ENCODE peak calls at places on chromosome 9, in eight cellular contexts. One of them, this sample, is unnamed.

GRCh38 chr9:107269254-107269653 is 13.8 kb upstream of the RAD23B start:
- DNase-seq in suprapubic skin: no peak
- DNase-seq in AG04450: no peak
- DNase-seq in upper lobe of left lung: no peak
- DNase-seq in iPS DF 6.9: no peak
- DNase-seq in brain microvascular endothelial cell: no peak
- DNase-seq in SJSA1: no peak
- DNase-seq in IMR-90: no peak
- DNase-seq in this sample: no peak

GRCh38 chr9:72856985-72857631 is 95.7 kb downstream of the ALDH1A1 start:
- DNase-seq in AG04450: peak
- DNase-seq in suprapubic skin: no peak
- DNase-seq in brain microvascular endothelial cell: peak
- DNase-seq in upper lobe of left lung: no peak
- DNase-seq in IMR-90: peak
- DNase-seq in SJSA1: no peak
- DNase-seq in iPS DF 6.9: peak
- DNase-seq in this sample: peak

GRCh38 chr9:87630846-87631245 is 95.1 kb upstream of the CTSL start:
- DNase-seq in SJSA1: no peak
- DNase-seq in suprapubic skin: no peak
- DNase-seq in brain microvascular endothelial cell: no peak
- DNase-seq in AG04450: no peak
- DNase-seq in IMR-90: no peak
- DNase-seq in upper lobe of left lung: no peak
- DNase-seq in iPS DF 6.9: no peak
- DNase-seq in this sample: no peak

GRCh38 chr9:88651682-88652633 is 117.0 kb downstream of the NXNL2 start:
- DNase-seq in iPS DF 6.9: no peak
- DNase-seq in SJSA1: peak
- DNase-seq in brain microvascular endothelial cell: peak
- DNase-seq in AG04450: peak
- DNase-seq in suprapubic skin: peak
- DNase-seq in IMR-90: peak
- DNase-seq in upper lobe of left lung: no peak
- DNase-seq in this sample: no peak

GRCh38 chr9:90815183-90815943 is 13.7 kb downstream of the SYK start:
- DNase-seq in SJSA1: no peak
- DNase-seq in upper lobe of left lung: no peak
- DNase-seq in iPS DF 6.9: no peak
- DNase-seq in brain microvascular endothelial cell: no peak
- DNase-seq in AG04450: no peak
- DNase-seq in IMR-90: peak
- DNase-seq in suprapubic skin: no peak
- DNase-seq in this sample: peak

GRCh38 chr9:79120533-79121315 is 451.0 kb upstream of the TLE4 start:
- DNase-seq in IMR-90: peak
- DNase-seq in suprapubic skin: no peak
- DNase-seq in SJSA1: no peak
- DNase-seq in iPS DF 6.9: no peak
- DNase-seq in upper lobe of left lung: no peak
- DNase-seq in brain microvascular endothelial cell: no peak
- DNase-seq in AG04450: no peak
- DNase-seq in this sample: no peak

GRCh38 chr9:38183994-38184568 is 115.1 kb upstream of the SHB start:
- DNase-seq in upper lobe of left lung: no peak
- DNase-seq in SJSA1: no peak
- DNase-seq in brain microvascular endothelial cell: no peak
- DNase-seq in AG04450: no peak
- DNase-seq in IMR-90: no peak
- DNase-seq in suprapubic skin: no peak
- DNase-seq in iPS DF 6.9: no peak
- DNase-seq in this sample: no peak

GRCh38 chr9:107213561-107214028 is 69.5 kb upstream of the RAD23B start:
- DNase-seq in brain microvascular endothelial cell: peak
- DNase-seq in SJSA1: peak
- DNase-seq in upper lobe of left lung: no peak
- DNase-seq in suprapubic skin: no peak
- DNase-seq in AG04450: peak
- DNase-seq in iPS DF 6.9: no peak
- DNase-seq in IMR-90: peak
- DNase-seq in this sample: peak

GRCh38 chr9:134533850-134534585 is 107.6 kb upstream of the COL5A1 start:
- DNase-seq in IMR-90: peak
- DNase-seq in upper lobe of left lung: no peak
- DNase-seq in suprapubic skin: no peak
- DNase-seq in iPS DF 6.9: no peak
- DNase-seq in AG04450: no peak
- DNase-seq in SJSA1: peak
- DNase-seq in brain microvascular endothelial cell: no peak
- DNase-seq in this sample: no peak

GRCh38 chr9:125343518-125344284 is 82.1 kb downstream of the GAPVD1 start:
- DNase-seq in SJSA1: no peak
- DNase-seq in iPS DF 6.9: peak
- DNase-seq in AG04450: peak
- DNase-seq in upper lobe of left lung: no peak
- DNase-seq in brain microvascular endothelial cell: peak
- DNase-seq in suprapubic skin: no peak
- DNase-seq in IMR-90: peak
- DNase-seq in this sample: no peak

GRCh38 chr9:129420721-129421120 is 200.2 kb downstream of the C9orf50 start:
- DNase-seq in upper lobe of left lung: no peak
- DNase-seq in SJSA1: no peak
- DNase-seq in brain microvascular endothelial cell: no peak
- DNase-seq in iPS DF 6.9: no peak
- DNase-seq in AG04450: no peak
- DNase-seq in IMR-90: no peak
- DNase-seq in suprapubic skin: no peak
- DNase-seq in this sample: no peak

GRCh38 chr9:21558627-21559401 is 76.7 kb upstream of the IFNE start:
- DNase-seq in upper lobe of left lung: no peak
- DNase-seq in suprapubic skin: no peak
- DNase-seq in brain microvascular endothelial cell: no peak
- DNase-seq in AG04450: no peak
- DNase-seq in IMR-90: peak
- DNase-seq in iPS DF 6.9: no peak
- DNase-seq in SJSA1: no peak
- DNase-seq in this sample: no peak

GRCh38 chr9:98481676-98482075 is 226.2 kb upstream of the TBC1D2 start:
- DNase-seq in upper lobe of left lung: no peak
- DNase-seq in IMR-90: peak
- DNase-seq in brain microvascular endothelial cell: no peak
- DNase-seq in SJSA1: no peak
- DNase-seq in AG04450: no peak
- DNase-seq in iPS DF 6.9: no peak
- DNase-seq in suprapubic skin: no peak
- DNase-seq in this sample: no peak

GRCh38 chr9:118896356-118897000 is 472.8 kb downstream of the BRINP1 start:
- DNase-seq in brain microvascular endothelial cell: no peak
- DNase-seq in SJSA1: no peak
- DNase-seq in suprapubic skin: no peak
- DNase-seq in IMR-90: no peak
- DNase-seq in AG04450: no peak
- DNase-seq in iPS DF 6.9: no peak
- DNase-seq in upper lobe of left lung: no peak
- DNase-seq in this sample: no peak

GRCh38 chr9:1353291-1353690 is 303.1 kb downstream of the DMRT2 start:
- DNase-seq in AG04450: no peak
- DNase-seq in suprapubic skin: no peak
- DNase-seq in upper lobe of left lung: no peak
- DNase-seq in iPS DF 6.9: no peak
- DNase-seq in IMR-90: no peak
- DNase-seq in brain microvascular endothelial cell: no peak
- DNase-seq in SJSA1: no peak
- DNase-seq in this sample: no peak

DNA sequence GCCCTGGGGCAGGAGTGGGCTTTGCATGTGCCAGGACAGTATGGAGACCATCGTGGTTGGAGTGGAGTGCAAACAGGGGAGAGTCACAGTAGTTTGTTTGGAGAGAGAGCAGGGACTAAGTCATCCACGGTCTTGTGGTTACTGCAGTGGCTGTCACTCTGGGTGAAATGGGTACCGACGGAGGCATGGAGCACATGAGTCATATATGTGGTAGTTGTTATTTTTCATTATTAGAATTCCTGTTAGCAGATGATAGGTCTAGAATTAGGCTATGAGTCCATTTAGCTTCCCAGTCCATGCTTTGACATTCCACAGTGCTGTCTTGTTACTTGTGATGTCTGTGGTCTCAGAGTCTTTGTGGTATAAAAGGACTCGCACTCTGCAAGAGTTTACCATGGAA is 303.9 kb downstream of the DMRT2 start:
- DNase-seq in brain microvascular endothelial cell: no peak
- DNase-seq in IMR-90: no peak
- DNase-seq in iPS DF 6.9: no peak
- DNase-seq in suprapubic skin: no peak
- DNase-seq in AG04450: no peak
- DNase-seq in SJSA1: no peak
- DNase-seq in upper lobe of left lung: no peak
- DNase-seq in this sample: no peak
- H3K4me3 ChIP-seq in brain microvascular endothelial cell: no peak
- H3K4me3 ChIP-seq in IMR-90: no peak
- H3K4me3 ChIP-seq in iPS DF 6.9: no peak
- H3K4me3 ChIP-seq in suprapubic skin: no peak
- H3K4me3 ChIP-seq in AG04450: no peak
- H3K4me3 ChIP-seq in SJSA1: no peak
- H3K4me3 ChIP-seq in upper lobe of left lung: no peak
- H3K4me3 ChIP-seq in this sample: no peak

DNA sequence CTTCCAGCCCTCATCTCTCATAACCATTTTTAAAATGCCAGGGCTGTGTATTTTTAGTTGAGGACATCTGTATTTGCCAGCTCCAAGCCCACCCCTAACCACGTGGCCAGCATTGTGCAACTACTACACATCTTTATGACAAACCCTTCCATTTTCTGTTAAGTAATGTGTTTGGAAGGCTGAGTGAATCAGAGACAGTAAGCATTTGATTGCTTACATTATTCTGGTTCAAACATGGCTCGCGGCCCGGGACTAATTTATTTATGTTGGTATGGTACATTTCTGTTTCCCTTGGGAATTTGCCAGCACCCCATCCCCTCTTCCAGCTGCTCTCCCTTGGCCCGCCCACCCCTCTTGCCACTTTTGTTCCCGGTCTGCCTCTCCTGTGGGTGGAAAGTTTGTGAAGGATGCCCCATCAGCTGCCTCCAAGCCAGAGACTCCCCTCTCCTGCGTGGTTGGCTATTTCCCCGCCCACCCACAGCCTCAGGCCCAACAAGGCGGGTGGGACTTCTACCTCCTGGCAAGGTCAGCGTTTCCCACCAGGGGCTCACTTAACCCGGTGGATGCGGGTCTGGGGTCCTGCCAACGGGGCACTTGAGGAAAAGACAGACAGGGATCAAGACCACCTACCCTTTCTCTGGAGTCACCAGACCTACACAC is 162.3 kb downstream of the HSD17B3 start:
- DNase-seq in AG04450: peak
- DNase-seq in SJSA1: peak
- DNase-seq in suprapubic skin: peak
- DNase-seq in IMR-90: peak
- DNase-seq in iPS DF 6.9: no peak
- DNase-seq in upper lobe of left lung: peak
- DNase-seq in brain microvascular endothelial cell: peak
- DNase-seq in this sample: no peak
- H3K4me3 ChIP-seq in AG04450: peak
- H3K4me3 ChIP-seq in SJSA1: no peak
- H3K4me3 ChIP-seq in suprapubic skin: no peak
- H3K4me3 ChIP-seq in IMR-90: no peak
- H3K4me3 ChIP-seq in iPS DF 6.9: no peak
- H3K4me3 ChIP-seq in upper lobe of left lung: no peak
- H3K4me3 ChIP-seq in brain microvascular endothelial cell: peak
- H3K4me3 ChIP-seq in this sample: no peak

DNA sequence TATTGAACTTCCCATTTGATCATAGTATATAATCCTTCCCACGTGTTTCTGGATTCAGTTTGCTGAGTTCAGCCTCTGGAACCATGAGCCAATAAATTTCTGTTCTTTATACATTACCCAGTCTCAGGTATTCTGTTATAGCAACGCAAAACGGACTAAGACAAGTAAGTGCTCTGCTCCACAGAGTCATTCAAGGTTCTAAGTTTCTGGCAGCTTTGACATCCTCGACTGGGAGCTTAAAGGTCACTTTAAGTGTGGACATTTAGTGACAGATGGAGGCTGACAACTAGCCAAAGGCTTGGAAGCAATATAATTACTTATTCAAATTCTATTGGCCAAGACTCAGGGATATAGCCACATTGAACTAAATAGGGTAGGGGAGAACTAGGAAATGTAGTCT is 177.7 kb upstream of the RASEF start:
- DNase-seq in AG04450: no peak
- DNase-seq in SJSA1: no peak
- DNase-seq in suprapubic skin: no peak
- DNase-seq in upper lobe of left lung: no peak
- DNase-seq in brain microvascular endothelial cell: no peak
- DNase-seq in iPS DF 6.9: no peak
- DNase-seq in IMR-90: no peak
- DNase-seq in this sample: no peak
- H3K4me3 ChIP-seq in AG04450: no peak
- H3K4me3 ChIP-seq in SJSA1: no peak
- H3K4me3 ChIP-seq in suprapubic skin: no peak
- H3K4me3 ChIP-seq in upper lobe of left lung: no peak
- H3K4me3 ChIP-seq in brain microvascular endothelial cell: no peak
- H3K4me3 ChIP-seq in iPS DF 6.9: no peak
- H3K4me3 ChIP-seq in IMR-90: no peak
- H3K4me3 ChIP-seq in this sample: no peak

GRCh38 chr9:42852133-42852532 is 668.7 kb downstream of the SPATA31A6 start:
- DNase-seq in upper lobe of left lung: peak
- DNase-seq in suprapubic skin: no peak
- DNase-seq in IMR-90: no peak
- DNase-seq in iPS DF 6.9: peak
- DNase-seq in brain microvascular endothelial cell: no peak
- DNase-seq in SJSA1: peak
- DNase-seq in AG04450: no peak
- DNase-seq in this sample: peak
- H3K4me3 ChIP-seq in upper lobe of left lung: peak
- H3K4me3 ChIP-seq in suprapubic skin: peak
- H3K4me3 ChIP-seq in IMR-90: no peak
- H3K4me3 ChIP-seq in iPS DF 6.9: peak
- H3K4me3 ChIP-seq in brain microvascular endothelial cell: peak
- H3K4me3 ChIP-seq in SJSA1: no peak
- H3K4me3 ChIP-seq in AG04450: no peak
- H3K4me3 ChIP-seq in this sample: no peak

This sample was measured in Jurkat, Clone E6-1.